ENCODE peak calls at places on chromosomes 1 and 21, in nine cellular contexts. One of them, this sample, is unnamed.

GRCh38 chr1:55071477-55071876 is 32.1 kb downstream of the PCSK9 start:
- DNase-seq in cardiac fibroblast: peak
- DNase-seq in upper lobe of right lung: no peak
- DNase-seq in BE2C: no peak
- DNase-seq in A673: peak
- DNase-seq in AG10803: peak
- DNase-seq in astrocyte of the spinal cord: peak
- DNase-seq in lower leg skin: no peak
- DNase-seq in A549: peak
- DNase-seq in this sample: peak

GRCh38 chr21:38434913-38435533 is 63.3 kb downstream of the ERG start:
- DNase-seq in cardiac fibroblast: peak
- DNase-seq in upper lobe of right lung: no peak
- DNase-seq in BE2C: no peak
- DNase-seq in A673: no peak
- DNase-seq in AG10803: peak
- DNase-seq in astrocyte of the spinal cord: peak
- DNase-seq in lower leg skin: no peak
- DNase-seq in A549: no peak
- DNase-seq in this sample: peak

GRCh38 chr1:215526147-215526845 is 40.8 kb upstream of the KCTD3 start:
- DNase-seq in cardiac fibroblast: peak
- DNase-seq in upper lobe of right lung: no peak
- DNase-seq in BE2C: no peak
- DNase-seq in A673: peak
- DNase-seq in AG10803: peak
- DNase-seq in astrocyte of the spinal cord: peak
- DNase-seq in lower leg skin: no peak
- DNase-seq in A549: peak
- DNase-seq in this sample: peak

GRCh38 chr1:111214086-111214801 is 13.3 kb upstream of the CHI3L2 start:
- DNase-seq in cardiac fibroblast: no peak
- DNase-seq in upper lobe of right lung: no peak
- DNase-seq in BE2C: no peak
- DNase-seq in A673: no peak
- DNase-seq in AG10803: no peak
- DNase-seq in astrocyte of the spinal cord: no peak
- DNase-seq in lower leg skin: no peak
- DNase-seq in A549: no peak
- DNase-seq in this sample: peak

GRCh38 chr1:15214507-15214906 is 32.5 kb upstream of the FHAD1 start:
- DNase-seq in cardiac fibroblast: peak
- DNase-seq in upper lobe of right lung: peak
- DNase-seq in BE2C: no peak
- DNase-seq in A673: no peak
- DNase-seq in AG10803: peak
- DNase-seq in astrocyte of the spinal cord: peak
- DNase-seq in lower leg skin: no peak
- DNase-seq in A549: no peak
- DNase-seq in this sample: no peak

GRCh38 chr1:44406761-44407429 is 1.8 kb downstream of the RNF220 start:
- DNase-seq in cardiac fibroblast: no peak
- DNase-seq in upper lobe of right lung: no peak
- DNase-seq in BE2C: no peak
- DNase-seq in A673: peak
- DNase-seq in AG10803: no peak
- DNase-seq in astrocyte of the spinal cord: no peak
- DNase-seq in lower leg skin: no peak
- DNase-seq in A549: no peak
- DNase-seq in this sample: no peak

GRCh38 chr1:10699470-10699835 is 97.0 kb downstream of the CASZ1 start:
- DNase-seq in cardiac fibroblast: no peak
- DNase-seq in upper lobe of right lung: no peak
- DNase-seq in BE2C: no peak
- DNase-seq in A673: no peak
- DNase-seq in AG10803: no peak
- DNase-seq in astrocyte of the spinal cord: no peak
- DNase-seq in lower leg skin: no peak
- DNase-seq in A549: no peak
- DNase-seq in this sample: no peak

GRCh38 chr1:63617450-63617849 is 24.2 kb downstream of the PGM1 start:
- DNase-seq in cardiac fibroblast: no peak
- DNase-seq in upper lobe of right lung: no peak
- DNase-seq in BE2C: no peak
- DNase-seq in A673: no peak
- DNase-seq in AG10803: no peak
- DNase-seq in astrocyte of the spinal cord: no peak
- DNase-seq in lower leg skin: no peak
- DNase-seq in A549: no peak
- DNase-seq in this sample: no peak

GRCh38 chr1:165603810-165604209 is 27.2 kb upstream of the MGST3 start:
- DNase-seq in cardiac fibroblast: no peak
- DNase-seq in upper lobe of right lung: no peak
- DNase-seq in BE2C: no peak
- DNase-seq in A673: no peak
- DNase-seq in AG10803: no peak
- DNase-seq in astrocyte of the spinal cord: no peak
- DNase-seq in lower leg skin: no peak
- DNase-seq in A549: no peak
- DNase-seq in this sample: no peak

GRCh38 chr1:32538887-32539583 is at the start of gene ZBTB8A:
- DNase-seq in cardiac fibroblast: peak
- DNase-seq in upper lobe of right lung: peak
- DNase-seq in BE2C: peak
- DNase-seq in A673: peak
- DNase-seq in AG10803: peak
- DNase-seq in astrocyte of the spinal cord: peak
- DNase-seq in lower leg skin: peak
- DNase-seq in A549: peak
- DNase-seq in this sample: peak

GRCh38 chr1:101312192-101312591 is 75.4 kb downstream of the S1PR1 start:
- DNase-seq in cardiac fibroblast: no peak
- DNase-seq in upper lobe of right lung: no peak
- DNase-seq in BE2C: no peak
- DNase-seq in A673: no peak
- DNase-seq in AG10803: no peak
- DNase-seq in astrocyte of the spinal cord: no peak
- DNase-seq in lower leg skin: no peak
- DNase-seq in A549: no peak
- DNase-seq in this sample: no peak

GRCh38 chr1:89719502-89720306 is 86.8 kb downstream of the LRRC8C start:
- DNase-seq in cardiac fibroblast: peak
- DNase-seq in upper lobe of right lung: no peak
- DNase-seq in BE2C: no peak
- DNase-seq in A673: peak
- DNase-seq in AG10803: peak
- DNase-seq in astrocyte of the spinal cord: no peak
- DNase-seq in lower leg skin: no peak
- DNase-seq in A549: no peak
- DNase-seq in this sample: peak

GRCh38 chr1:107389410-107390075 is 248.7 kb downstream of the NTNG1 start:
- DNase-seq in cardiac fibroblast: no peak
- DNase-seq in upper lobe of right lung: no peak
- DNase-seq in BE2C: no peak
- DNase-seq in A673: no peak
- DNase-seq in AG10803: peak
- DNase-seq in astrocyte of the spinal cord: no peak
- DNase-seq in lower leg skin: no peak
- DNase-seq in A549: no peak
- DNase-seq in this sample: no peak

GRCh38 chr1:17903386-17903785 is 148.3 kb downstream of the ACTL8 start:
- DNase-seq in cardiac fibroblast: no peak
- DNase-seq in upper lobe of right lung: peak
- DNase-seq in BE2C: no peak
- DNase-seq in A673: no peak
- DNase-seq in AG10803: peak
- DNase-seq in astrocyte of the spinal cord: no peak
- DNase-seq in lower leg skin: no peak
- DNase-seq in A549: no peak
- DNase-seq in this sample: no peak

GRCh38 chr1:230629511-230629910 is 12.8 kb upstream of the COG2 start:
- DNase-seq in cardiac fibroblast: no peak
- DNase-seq in upper lobe of right lung: no peak
- DNase-seq in BE2C: no peak
- DNase-seq in A673: no peak
- DNase-seq in AG10803: no peak
- DNase-seq in astrocyte of the spinal cord: no peak
- DNase-seq in lower leg skin: no peak
- DNase-seq in A549: no peak
- DNase-seq in this sample: peak

GRCh38 chr1:235931181-235931738 is 64.6 kb upstream of the LYST start:
- DNase-seq in cardiac fibroblast: no peak
- DNase-seq in upper lobe of right lung: no peak
- DNase-seq in BE2C: no peak
- DNase-seq in A673: no peak
- DNase-seq in AG10803: no peak
- DNase-seq in astrocyte of the spinal cord: no peak
- DNase-seq in lower leg skin: no peak
- DNase-seq in A549: no peak
- DNase-seq in this sample: no peak
- H3K4me3 ChIP-seq in cardiac fibroblast: no peak
- H3K4me3 ChIP-seq in upper lobe of right lung: no peak
- H3K4me3 ChIP-seq in BE2C: no peak
- H3K4me3 ChIP-seq in A673: no peak
- H3K4me3 ChIP-seq in AG10803: no peak
- H3K4me3 ChIP-seq in astrocyte of the spinal cord: no peak
- H3K4me3 ChIP-seq in lower leg skin: no peak
- H3K4me3 ChIP-seq in A549: no peak
- H3K4me3 ChIP-seq in this sample: no peak

GRCh38 chr1:37394574-37395464 is 79.6 kb upstream of the ZC3H12A start:
- DNase-seq in cardiac fibroblast: no peak
- DNase-seq in upper lobe of right lung: no peak
- DNase-seq in BE2C: peak
- DNase-seq in A673: peak
- DNase-seq in AG10803: no peak
- DNase-seq in astrocyte of the spinal cord: no peak
- DNase-seq in lower leg skin: no peak
- DNase-seq in A549: peak
- DNase-seq in this sample: no peak
- TF ChIP-seq CTCF in cardiac fibroblast: no peak
- TF ChIP-seq CTCF in upper lobe of right lung: no peak
- TF ChIP-seq CTCF in BE2C: peak
- TF ChIP-seq CTCF in A673: no peak
- TF ChIP-seq CTCF in AG10803: no peak
- TF ChIP-seq CTCF in astrocyte of the spinal cord: no peak
- TF ChIP-seq CTCF in lower leg skin: no peak
- TF ChIP-seq CTCF in A549: no peak
- TF ChIP-seq CTCF in this sample: no peak

DNA sequence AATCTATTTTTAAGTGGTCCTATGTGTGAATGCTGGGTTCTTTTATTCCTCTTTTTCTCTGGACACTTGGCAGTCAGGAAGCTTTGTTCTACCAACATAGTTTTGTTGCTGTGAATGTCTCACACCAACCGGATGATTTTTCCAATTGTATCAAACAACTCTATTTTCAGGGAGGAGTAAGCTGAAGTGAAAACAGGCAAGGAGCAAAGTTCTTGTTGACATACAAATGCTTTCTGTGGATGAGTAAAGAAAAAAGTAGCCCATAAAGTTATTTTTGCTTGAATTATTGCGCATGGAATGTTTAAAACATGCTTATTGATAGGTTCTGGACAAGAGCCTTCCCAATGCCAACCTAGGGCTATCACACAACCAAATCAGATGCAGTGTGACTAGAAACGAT is 4.4 kb downstream of the IER5 start:
- DNase-seq in cardiac fibroblast: no peak
- DNase-seq in upper lobe of right lung: no peak
- DNase-seq in BE2C: no peak
- DNase-seq in A673: no peak
- DNase-seq in AG10803: no peak
- DNase-seq in astrocyte of the spinal cord: no peak
- DNase-seq in lower leg skin: no peak
- DNase-seq in A549: no peak
- DNase-seq in this sample: no peak
- H3K4me3 ChIP-seq in cardiac fibroblast: no peak
- H3K4me3 ChIP-seq in upper lobe of right lung: no peak
- H3K4me3 ChIP-seq in BE2C: no peak
- H3K4me3 ChIP-seq in A673: no peak
- H3K4me3 ChIP-seq in AG10803: peak
- H3K4me3 ChIP-seq in astrocyte of the spinal cord: no peak
- H3K4me3 ChIP-seq in lower leg skin: no peak
- H3K4me3 ChIP-seq in A549: peak
- H3K4me3 ChIP-seq in this sample: no peak

DNA sequence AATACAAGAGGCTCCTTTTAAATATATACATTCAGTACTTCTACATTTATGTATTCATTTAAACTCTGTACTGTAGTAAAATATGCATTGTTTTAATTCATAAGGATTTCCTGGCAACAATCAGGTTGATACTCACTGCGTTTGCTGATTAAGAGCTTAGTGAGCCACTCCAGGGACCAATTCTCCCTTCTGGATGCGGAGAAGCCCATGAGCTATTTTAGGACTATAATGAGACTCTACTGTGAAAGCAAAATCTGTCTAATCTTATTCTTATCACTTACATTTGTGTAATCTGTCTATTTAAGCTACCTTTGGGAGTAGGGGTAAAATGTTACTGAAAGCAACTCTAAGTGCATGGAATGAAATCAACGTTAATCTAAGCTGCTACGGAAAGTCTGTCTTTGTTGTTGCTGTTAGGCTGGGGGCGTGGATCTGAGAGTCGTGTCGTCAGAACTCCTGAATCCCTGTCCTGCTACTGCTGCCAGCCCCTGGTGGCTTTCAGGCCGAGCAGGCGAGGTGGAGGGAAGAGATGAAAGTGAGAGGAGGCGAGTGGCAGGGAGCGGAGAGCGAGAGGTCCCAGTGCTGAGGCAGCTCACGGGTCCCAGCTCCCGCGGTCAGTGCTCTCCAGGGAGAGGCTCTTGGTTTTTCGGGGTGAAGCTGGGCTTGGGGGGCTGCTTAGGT is 53.7 kb downstream of the COQ8A start:
- DNase-seq in cardiac fibroblast: no peak
- DNase-seq in upper lobe of right lung: no peak
- DNase-seq in BE2C: peak
- DNase-seq in A673: peak
- DNase-seq in AG10803: no peak
- DNase-seq in astrocyte of the spinal cord: no peak
- DNase-seq in lower leg skin: no peak
- DNase-seq in A549: no peak
- DNase-seq in this sample: no peak
- TF ChIP-seq CTCF in cardiac fibroblast: no peak
- TF ChIP-seq CTCF in upper lobe of right lung: no peak
- TF ChIP-seq CTCF in BE2C: no peak
- TF ChIP-seq CTCF in A673: no peak
- TF ChIP-seq CTCF in AG10803: no peak
- TF ChIP-seq CTCF in astrocyte of the spinal cord: no peak
- TF ChIP-seq CTCF in lower leg skin: no peak
- TF ChIP-seq CTCF in A549: no peak
- TF ChIP-seq CTCF in this sample: no peak

DNA sequence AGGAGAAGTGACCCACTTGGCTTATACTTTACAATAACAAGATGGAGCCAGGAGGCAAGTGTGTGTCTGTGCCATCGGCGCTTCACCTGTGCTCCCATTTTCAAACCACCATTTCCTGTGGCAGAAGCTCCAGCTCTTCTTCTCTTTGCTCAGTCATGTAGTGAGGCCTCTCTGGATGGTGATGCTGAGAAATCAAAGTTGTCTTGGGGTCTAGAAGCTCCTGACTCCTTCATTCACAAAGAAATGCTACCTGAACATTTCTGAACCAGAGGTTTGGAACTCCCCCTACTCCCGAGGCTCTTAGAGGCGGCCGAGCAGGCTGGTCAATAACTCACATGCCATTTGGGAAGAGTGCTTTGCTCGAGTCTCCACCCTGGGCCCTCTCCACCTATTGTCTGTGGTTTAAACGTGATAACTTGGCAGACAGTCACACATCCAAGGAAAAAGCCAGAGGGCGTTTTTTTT is 18.0 kb downstream of the SLAMF1 start:
- DNase-seq in cardiac fibroblast: no peak
- DNase-seq in upper lobe of right lung: no peak
- DNase-seq in BE2C: no peak
- DNase-seq in A673: no peak
- DNase-seq in AG10803: no peak
- DNase-seq in astrocyte of the spinal cord: no peak
- DNase-seq in lower leg skin: no peak
- DNase-seq in A549: no peak
- DNase-seq in this sample: no peak
- H3K4me3 ChIP-seq in cardiac fibroblast: no peak
- H3K4me3 ChIP-seq in upper lobe of right lung: no peak
- H3K4me3 ChIP-seq in BE2C: no peak
- H3K4me3 ChIP-seq in A673: no peak
- H3K4me3 ChIP-seq in AG10803: no peak
- H3K4me3 ChIP-seq in astrocyte of the spinal cord: no peak
- H3K4me3 ChIP-seq in lower leg skin: no peak
- H3K4me3 ChIP-seq in A549: no peak
- H3K4me3 ChIP-seq in this sample: no peak

This sample was measured in bronchial epithelial cell.